ENCODE peak calls at places on chromosomes 3 and 15, in five cellular contexts. Y is testis, X is stomach, O is right lobe of liver, R is IMR-90. D is an unnamed sample.

GRCh38 chr15:90679959-90680358 is 37.2 kb upstream of the BLM start:
- DNase-seq in R (no peak), O (no peak), X (no peak), Y (no peak), D (no peak)

GRCh38 chr3:195754141-195754540 is 33.4 kb downstream of the MUC20 start:
- DNase-seq in O (no peak), Y (no peak), R (no peak), X (no peak), D (no peak)

GRCh38 chr15:98951493-98952320 is 55.9 kb downstream of the PGPEP1L start:
- DNase-seq in X (peak; percentile 38), O (no peak), R (no peak), Y (peak; percentile 66), D (no peak)

GRCh38 chr3:113304856-113305540 is 93.6 kb downstream of the BOC start:
- DNase-seq in Y (no peak), X (no peak), O (no peak), R (peak; percentile 5), D (no peak)

GRCh38 chr3:4656059-4656458 is 162.9 kb downstream of the ITPR1 start:
- DNase-seq in Y (peak; percentile 69), X (peak; percentile 69), R (peak; percentile 75), O (peak; percentile 55), D (peak; percentile 69)

GRCh38 chr15:40906947-40907802 is 12.9 kb downstream of the VPS18 start:
- DNase-seq in Y (no peak), X (peak; percentile 74), O (peak; percentile 69), R (peak; percentile 41), D (no peak)

GRCh38 chr3:107542665-107543064 is 19.9 kb downstream of the BBX start:
- DNase-seq in O (no peak), X (no peak), R (peak; percentile 36), Y (no peak), D (no peak)

GRCh38 chr15:29674661-29675533 is 147.4 kb downstream of the TJP1 start:
- DNase-seq in O (peak; percentile 83), Y (peak; percentile 69), R (peak; percentile 23), X (peak; percentile 85), D (no peak)

GRCh38 chr15:33242165-33242564 is 47.7 kb upstream of the FMN1 start:
- DNase-seq in O (no peak), Y (no peak), X (no peak), R (peak; percentile 27), D (peak; percentile 62)

GRCh38 chr15:80669599-80670273 is 25.4 kb upstream of the ABHD17C start:
- DNase-seq in R (peak; percentile 70), O (no peak), X (no peak), Y (no peak), D (no peak)

GRCh38 chr3:54870423-54870822 is 57.4 kb downstream of the LRTM1 start:
- DNase-seq in Y (peak; percentile 64), O (no peak), X (no peak), R (peak; percentile 97), D (peak; percentile 72)

GRCh38 chr3:67947808-67948508 is 293.5 kb upstream of the SUCLG2 start:
- DNase-seq in X (no peak), Y (no peak), O (peak; percentile 14), R (no peak), D (no peak)

GRCh38 chr3:52216585-52217408 is 8.6 kb downstream of the TLR9 start:
- DNase-seq in R (peak; percentile 79), O (peak; percentile 82), X (peak; percentile 97), Y (no peak), D (peak; percentile 94)

GRCh38 chr3:87873136-87873535 is 185.7 kb downstream of the CGGBP1 start:
- DNase-seq in X (no peak), O (no peak), Y (no peak), R (no peak), D (no peak)

GRCh38 chr15:60575995-60576394 is 97.1 kb upstream of the ICE2 start:
- DNase-seq in X (no peak), R (peak; percentile 58), O (peak; percentile 53), Y (no peak), D (no peak)

GRCh38 chr15:32730677-32731654 is 13.2 kb downstream of the GREM1 start:
- DNase-seq in X (peak; percentile 94), O (peak; percentile 65), R (no peak), Y (peak; percentile 28), D (no peak)

GRCh38 chr15:70358871-70359647 is 261.3 kb upstream of the TLE3 start:
- DNase-seq in Y (no peak), X (no peak), R (no peak), O (no peak), D (no peak)

GRCh38 chr15:55799287-55800212 is 56.6 kb upstream of the PRTG start:
- DNase-seq in X (peak; percentile 27), R (peak; percentile 52), Y (peak; percentile 75), O (no peak), D (no peak)

GRCh38 chr3:123751478-123751877 is 132.7 kb downstream of the MYLK start:
- DNase-seq in O (no peak), X (no peak), R (peak; percentile 58), Y (no peak), D (no peak)

GRCh38 chr3:5071061-5071460 is 51.0 kb upstream of the ARL8B start:
- DNase-seq in Y (no peak), R (peak; percentile 49), O (no peak), X (no peak), D (no peak)

GRCh38 chr3:153290278-153291015 is 128.4 kb downstream of the RAP2B start:
- DNase-seq in X (no peak), R (no peak), Y (no peak), O (no peak), D (peak; percentile 14)

GRCh38 chr3:148211725-148212124 is 486.0 kb upstream of the AGTR1 start:
- DNase-seq in O (no peak), Y (no peak), X (no peak), R (peak; percentile 17), D (no peak)

GRCh38 chr3:196868297-196868661 is 559 bp downstream of the SENP5 start:
- DNase-seq in X (no peak), O (no peak), Y (peak; percentile 26), R (peak; percentile 9), D (no peak)

GRCh38 chr3:111246967-111247760 is 175.5 kb downstream of the NECTIN3 start:
- DNase-seq in X (no peak), O (no peak), R (peak; percentile 91), Y (no peak), D (peak; percentile 76)

GRCh38 chr15:48702569-48703239 is 57.2 kb upstream of the FBN1 start:
- DNase-seq in Y (no peak), R (no peak), O (no peak), X (no peak), D (no peak)
- TF ChIP-seq CTCF in Y (no peak), R (no peak), O (no peak), X (no peak), D (no peak)

GRCh38 chr3:152281032-152281713 is 12.4 kb downstream of the MBNL1 start:
- DNase-seq in X (no peak), O (no peak), R (no peak), Y (no peak), D (no peak)
- H3K27ac ChIP-seq in X (no peak overlapping the region), O (peak overlapping the region; percentile 26), R (no peak overlapping the region), Y (no peak overlapping the region), D (no peak overlapping the region)

GRCh38 chr15:89007989-89008388 is 80.3 kb upstream of the ABHD2 start:
- DNase-seq in O (no peak), X (no peak), Y (no peak), R (no peak), D (no peak)
- TF ChIP-seq CTCF in O (no peak), X (no peak), Y (no peak), R (no peak), D (no peak)

DNA sequence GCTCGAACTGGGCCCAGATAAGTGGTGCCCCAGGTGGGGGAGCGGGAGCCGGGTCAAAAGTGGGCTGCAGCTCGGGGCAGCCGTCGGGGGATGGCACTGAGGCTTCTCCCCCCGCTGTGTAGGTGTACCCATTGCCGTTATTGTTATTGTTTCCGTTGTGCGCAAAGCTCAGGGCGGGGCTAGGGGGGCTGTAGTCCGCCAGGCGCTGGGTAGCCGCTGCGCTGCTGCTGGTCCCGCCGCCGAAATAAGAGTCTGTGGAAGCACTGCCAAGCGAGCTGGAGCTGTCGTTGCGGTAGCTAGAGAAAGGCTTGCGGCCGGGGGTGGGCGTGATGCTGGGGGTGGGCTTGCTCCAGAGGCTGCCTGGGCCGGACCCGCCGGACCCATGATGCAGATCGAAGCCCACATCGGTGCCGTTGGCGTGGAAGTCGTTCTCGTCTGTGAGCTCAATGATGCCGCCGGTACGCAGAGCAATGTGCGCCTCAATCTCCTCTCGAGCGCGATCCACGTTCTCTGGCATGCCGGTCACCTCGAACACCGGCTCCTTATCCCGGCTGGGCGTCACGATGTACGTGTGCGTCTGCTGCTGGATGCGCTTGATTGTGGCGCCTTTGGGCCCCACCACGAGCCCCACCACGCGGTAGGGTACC is 2.0 kb downstream of the MEX3B start:
- DNase-seq in O (peak; percentile 21), R (no peak), Y (no peak), X (no peak), D (no peak)
- H3K27ac ChIP-seq in O (no peak overlapping the region), R (peak overlapping the region; percentile 90), Y (peak overlapping the region; percentile 97), X (no peak overlapping the region), D (no peak overlapping the region)

DNA sequence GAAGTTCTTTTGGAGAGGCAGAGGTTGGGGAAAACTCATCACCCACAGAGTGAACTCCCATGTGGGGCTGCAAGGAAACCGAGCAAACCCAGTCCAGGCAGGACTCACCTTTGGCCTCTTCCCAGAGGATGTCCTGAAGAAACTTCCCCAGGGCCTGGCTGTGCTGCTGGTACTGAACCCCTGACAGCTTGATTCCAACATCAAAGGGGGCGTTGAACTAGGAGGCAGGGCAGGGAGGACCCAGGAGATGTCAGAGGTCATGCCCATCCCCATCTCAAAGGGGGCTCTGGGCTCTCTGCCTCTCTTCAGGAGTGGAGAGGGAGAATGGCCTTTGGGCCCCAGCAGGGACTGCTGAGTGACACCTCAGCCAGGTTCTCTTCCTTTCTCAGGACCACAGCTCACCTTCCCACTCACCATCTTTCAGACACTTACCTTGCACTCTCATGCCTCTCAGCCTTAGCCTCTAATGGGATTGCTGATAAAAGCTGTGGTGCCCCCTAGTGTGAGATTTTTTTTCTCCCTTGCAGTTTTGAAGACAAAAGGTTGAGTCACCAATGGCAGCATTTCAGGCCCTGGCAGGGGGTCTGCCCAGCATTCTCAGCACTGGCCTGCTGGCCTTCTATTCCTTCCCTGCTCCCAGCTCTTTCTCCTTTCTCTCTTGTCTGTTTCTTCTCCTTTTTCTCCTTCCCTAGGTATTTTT is 6.0 kb downstream of the GHRL start:
- DNase-seq in R (peak; percentile 74), Y (peak; percentile 62), O (no peak), X (no peak), D (no peak)
- TF ChIP-seq CTCF in R (peak; percentile 57), Y (peak; percentile 33), O (peak; percentile 34), X (no peak), D (no peak)

D was measured in PC-9.